ENCODE peak calls at places on chromosomes 16 and 17, in six cellular contexts. A, L, U, Y, P and E are unnamed samples. For H3K9me2, the result is how much of the 10 kb centered on the place peaks cover.

GRCh38 chr16:53087101-53087500 is 32.3 kb downstream of the CHD9 start:
- DNase-seq in L (no peak), A (no peak), P (no peak), Y (no peak), U (no peak), E (no peak)

GRCh38 chr16:9068886-9069285 is 22.6 kb upstream of the HAPSTR1 start:
- DNase-seq in A (no peak), U (no peak), P (no peak), L (no peak), Y (no peak), E (no peak)

GRCh38 chr16:30698816-30699614 is at the start of gene SRCAP:
- DNase-seq in Y (peak), U (peak), L (peak), P (peak), A (peak), E (peak)

GRCh38 chr17:65438708-65439294 is 122.6 kb downstream of the AXIN2 start:
- DNase-seq in Y (peak), A (peak), L (no peak), U (no peak), P (no peak), E (no peak)

GRCh38 chr16:70754874-70755600 is 45.9 kb downstream of the VAC14 start:
- DNase-seq in P (no peak), L (no peak), Y (no peak), U (no peak), A (no peak), E (no peak)

GRCh38 chr16:2487903-2488531 is 13.1 kb downstream of the TBC1D24 start:
- DNase-seq in L (no peak), A (no peak), U (no peak), Y (no peak), P (no peak), E (no peak)

GRCh38 chr17:73911726-73912359 is 267.6 kb upstream of the SDK2 start:
- DNase-seq in Y (no peak), L (no peak), U (no peak), P (no peak), A (no peak), E (no peak)

GRCh38 chr17:80527016-80527645 is 17.5 kb upstream of the RPTOR start:
- DNase-seq in P (no peak), Y (peak), A (no peak), U (no peak), L (no peak), E (no peak)

GRCh38 chr17:7235693-7236665 is 1.7 kb upstream of the DVL2 start:
- DNase-seq in U (no peak), A (peak), L (no peak), Y (peak), P (no peak), E (no peak)

GRCh38 chr16:88969361-88969831 is 7.6 kb downstream of the CBFA2T3 start:
- DNase-seq in Y (no peak), L (no peak), A (no peak), P (peak), U (no peak), E (no peak)

GRCh38 chr16:85200471-85201278 is 88.4 kb upstream of the CIBAR2 start:
- DNase-seq in L (peak), P (peak), Y (no peak), U (no peak), A (peak), E (peak)

GRCh38 chr16:84761448-84762368 is 58.1 kb upstream of the CRISPLD2 start:
- DNase-seq in U (no peak), P (no peak), A (no peak), L (no peak), Y (no peak), E (no peak)

GRCh38 chr17:73644145-73645049 is at the start of gene SDK2:
- DNase-seq in L (no peak), A (peak), P (no peak), Y (no peak), U (peak), E (no peak)

GRCh38 chr17:64399071-64399766 is 8.6 kb upstream of the PECAM1 start:
- DNase-seq in L (no peak), A (no peak), Y (peak), P (no peak), U (no peak), E (peak)

GRCh38 chr16:75377971-75378386 is 55.3 kb downstream of the CFDP1 start:
- DNase-seq in L (no peak), A (peak), U (peak), Y (peak), P (no peak), E (peak)

GRCh38 chr17:79137791-79138190 is 63.2 kb downstream of the ENGASE start:
- DNase-seq in P (no peak), Y (no peak), U (no peak), A (no peak), L (no peak), E (no peak)

GRCh38 chr16:89442990-89443726 is 47.2 kb downstream of the ANKRD11 start:
- DNase-seq in L (peak), U (no peak), Y (peak), A (peak), P (no peak), E (peak)

GRCh38 chr16:47966325-47966724 is 189.5 kb downstream of the ABCC12 start:
- DNase-seq in P (no peak), Y (no peak), U (no peak), L (no peak), A (no peak), E (no peak)

GRCh38 chr17:64099543-64099942 is 30.4 kb downstream of the ERN1 start:
- DNase-seq in Y (no peak), L (no peak), P (no peak), U (no peak), A (no peak), E (no peak)

GRCh38 chr17:18262111-18262510 is 1.6 kb downstream of the MIEF2 start:
- DNase-seq in U (no peak), L (no peak), A (no peak), P (no peak), Y (no peak), E (no peak)

GRCh38 chr17:17809527-17810373 is 27.0 kb downstream of the SREBF1 start:
- DNase-seq in U (peak), P (no peak), Y (no peak), A (peak), L (no peak), E (no peak)

GRCh38 chr17:11539637-11540036 is 58.6 kb upstream of the DNAH9 start:
- DNase-seq in A (no peak), Y (no peak), U (no peak), L (no peak), P (no peak), E (no peak)

GRCh38 chr17:47692137-47692894 is 1.6 kb upstream of the TBKBP1 start:
- DNase-seq in L (no peak), P (no peak), Y (no peak), U (no peak), A (no peak), E (no peak)

DNA sequence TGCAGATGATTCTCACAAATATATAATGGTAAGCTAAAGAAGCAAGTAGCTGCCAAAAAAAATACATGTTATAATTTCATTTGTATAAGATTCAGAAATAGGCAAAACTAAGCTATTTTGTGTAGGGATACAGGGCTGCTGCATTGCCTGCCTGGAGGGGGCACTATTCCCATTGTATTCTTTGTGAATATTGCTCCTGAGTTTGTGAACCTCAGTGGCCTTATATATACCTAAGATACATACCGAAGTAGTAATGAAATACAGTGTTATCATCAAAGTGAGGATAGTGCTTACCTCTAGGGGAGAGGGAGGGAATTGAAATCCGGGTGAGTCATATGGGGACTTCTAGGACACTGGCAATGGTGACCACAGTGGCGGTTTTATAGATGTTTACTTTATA is 53.5 kb downstream of the C17orf58 start:
- DNase-seq in A (peak), Y (peak), L (no peak), P (peak), U (peak), E (no peak)
- TF ChIP-seq CTCF in A (peak), Y (peak), L (peak), P (peak), U (peak), E (peak)

GRCh38 chr17:57004944-57005579 is 27.1 kb downstream of the SCPEP1 start:
- DNase-seq in A (no peak), L (no peak), Y (peak), P (peak), U (peak), E (no peak)
- H3K9me2 ChIP-seq in A (under half), L (under half), Y (under half), P (under half), U (under half), E (under half)

DNA sequence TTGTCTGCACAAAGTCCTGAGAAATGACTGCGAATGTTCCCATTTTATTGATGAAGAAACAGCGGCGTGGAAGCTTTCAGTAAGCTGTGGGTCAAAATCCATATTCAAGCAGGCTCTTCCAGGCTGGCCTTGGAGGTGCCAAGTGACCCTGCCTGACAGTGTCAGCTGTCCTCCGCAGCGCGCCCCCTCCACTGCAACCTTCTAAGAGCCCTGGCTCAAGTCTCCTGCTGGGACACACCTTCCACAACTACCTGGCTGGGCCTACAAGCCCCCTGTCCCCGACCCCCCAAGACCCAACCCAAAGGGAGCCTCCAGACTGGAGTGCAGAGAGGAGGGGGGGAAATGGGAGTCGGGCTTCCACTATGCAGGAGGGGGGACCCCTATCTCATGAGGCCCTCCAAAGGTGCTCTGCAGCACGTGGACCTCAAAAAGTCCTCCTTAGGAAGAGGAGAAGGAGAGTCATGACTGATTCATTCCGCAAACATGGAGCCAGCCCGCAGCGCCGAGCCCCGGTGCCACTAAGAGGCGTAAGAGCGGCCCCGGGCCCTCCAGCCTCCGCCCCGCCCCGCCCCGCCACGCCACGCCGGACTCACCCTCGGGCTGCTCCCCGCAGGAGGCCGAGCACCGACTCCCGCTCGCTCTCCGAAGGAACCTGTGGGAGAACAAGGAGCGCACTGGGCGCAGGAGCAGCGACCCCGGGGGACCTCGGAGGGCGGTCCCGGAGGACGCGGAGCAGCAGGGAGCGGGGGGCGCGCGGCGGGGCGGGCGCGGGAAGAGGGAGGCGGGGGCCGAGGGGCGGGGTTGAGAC is 574 bp downstream of the MPP3 start:
- DNase-seq in U (peak), P (no peak), L (no peak), A (peak), Y (peak), E (peak)
- TF ChIP-seq EZH2 in U (no peak), P (peak), L (no peak), A (no peak), Y (no peak), E (no peak)

GRCh38 chr16:80947708-80948615 is 58.7 kb downstream of the CMC2 start:
- DNase-seq in P (no peak), Y (peak), L (no peak), A (no peak), U (no peak), E (no peak)

GRCh38 chr16:80947239-80947638 is 59.4 kb downstream of the CMC2 start:
- DNase-seq in P (no peak), U (no peak), Y (no peak), L (no peak), A (no peak), E (no peak)

GRCh38 chr16:80946481-80946880 is 60.2 kb downstream of the CMC2 start:
- DNase-seq in L (no peak), Y (no peak), A (no peak), P (no peak), U (no peak), E (no peak)

GRCh38 chr16:80954985-80955384 is 51.7 kb downstream of the CMC2 start:
- DNase-seq in A (no peak), P (no peak), L (no peak), Y (no peak), U (no peak), E (no peak)

DNA sequence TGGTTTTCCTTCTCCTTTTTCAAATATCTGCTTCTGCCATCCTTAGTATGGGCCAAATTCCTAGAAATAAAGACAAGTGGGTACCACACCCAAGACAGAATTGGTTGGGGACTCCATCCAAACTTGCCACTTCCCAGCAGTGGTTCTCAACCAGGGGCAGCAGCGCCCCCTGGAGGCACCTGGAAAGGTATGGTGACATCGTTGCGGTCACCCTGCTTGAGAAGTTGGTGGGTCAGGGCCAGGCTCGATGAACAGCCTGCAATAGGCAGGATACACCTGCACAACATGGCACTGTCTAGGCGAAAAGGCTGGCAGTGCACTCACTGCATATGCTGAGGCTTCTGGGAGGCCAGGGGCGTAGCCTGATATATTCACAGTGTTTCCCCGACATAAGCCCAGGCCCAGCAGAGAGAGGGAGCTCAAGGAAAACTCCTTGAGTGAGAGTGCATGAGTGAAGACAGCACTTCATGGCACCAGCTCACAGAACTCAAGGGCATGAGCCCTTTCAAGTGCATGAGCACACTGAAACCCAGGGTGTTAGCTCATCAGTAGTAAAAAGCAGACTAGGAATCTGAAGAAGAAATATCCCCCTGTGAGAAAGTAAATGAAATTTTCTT is 57.7 kb downstream of the CMC2 start:
- DNase-seq in U (peak), Y (peak), A (peak), L (peak), P (no peak), E (no peak)
- TF ChIP-seq CTCF in U (peak), Y (peak), A (peak), L (peak), P (peak), E (no peak)

DNA sequence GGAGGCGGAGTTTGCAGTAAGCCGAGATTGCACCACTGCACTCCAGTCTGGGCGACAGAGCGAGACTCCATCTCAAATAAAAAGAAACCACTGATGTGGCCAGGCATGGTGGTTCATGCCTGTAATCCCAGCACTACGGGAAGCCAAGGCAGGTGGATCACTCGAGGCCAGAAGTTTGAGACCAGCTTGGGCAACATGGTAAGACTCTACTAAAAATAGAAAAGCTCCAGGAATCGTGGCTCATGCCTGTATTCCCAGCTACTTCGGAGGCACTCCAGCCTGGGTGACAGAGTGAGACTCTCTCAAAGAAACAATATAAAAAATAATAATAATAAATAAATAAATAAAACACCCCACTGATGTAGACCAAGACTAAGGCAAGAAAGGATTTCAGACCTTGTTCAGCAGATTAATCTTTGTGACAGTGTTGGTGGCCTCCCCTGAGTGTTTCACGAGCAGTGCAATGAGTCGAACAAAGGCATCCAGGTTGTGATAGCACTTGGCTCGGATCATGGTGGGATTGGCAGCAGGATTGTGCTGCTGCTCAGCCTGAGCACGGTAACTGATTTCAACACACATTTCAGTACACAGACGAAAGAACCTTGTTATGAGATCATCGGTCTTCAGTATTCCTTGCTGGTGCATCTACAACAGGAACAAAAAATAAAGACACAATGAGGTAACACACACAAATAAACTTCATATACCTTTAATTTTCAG is 18.6 kb downstream of the SETD6 start:
- DNase-seq in U (no peak), P (no peak), Y (no peak), L (no peak), A (peak), E (no peak)
- H3K9me2 ChIP-seq in U (under half), P (under half), Y (under half), L (under half), A (under half), E (under half)

GRCh38 chr16:23304620-23305019 is 2.5 kb downstream of the SCNN1B start:
- DNase-seq in U (no peak), A (no peak), P (no peak), L (no peak), Y (no peak), E (no peak)

GRCh38 chr16:23301251-23302044 is 654 bp upstream of the SCNN1B start:
- DNase-seq in U (peak), P (no peak), Y (no peak), A (no peak), L (no peak), E (no peak)

GRCh38 chr16:23298290-23298689 is 3.8 kb upstream of the SCNN1B start:
- DNase-seq in U (no peak), Y (no peak), L (no peak), A (no peak), P (no peak), E (no peak)

GRCh38 chr16:23303685-23304084 is 1.6 kb downstream of the SCNN1B start:
- DNase-seq in A (no peak), Y (no peak), P (no peak), U (no peak), L (no peak), E (no peak)

GRCh38 chr16:23302045-23302956 is at the start of gene SCNN1B:
- DNase-seq in U (peak), L (no peak), P (peak), A (no peak), Y (peak), E (peak)
- TF ChIP-seq EZH2 in U (no peak), L (no peak), P (no peak), A (no peak), Y (no peak), E (no peak)

DNA sequence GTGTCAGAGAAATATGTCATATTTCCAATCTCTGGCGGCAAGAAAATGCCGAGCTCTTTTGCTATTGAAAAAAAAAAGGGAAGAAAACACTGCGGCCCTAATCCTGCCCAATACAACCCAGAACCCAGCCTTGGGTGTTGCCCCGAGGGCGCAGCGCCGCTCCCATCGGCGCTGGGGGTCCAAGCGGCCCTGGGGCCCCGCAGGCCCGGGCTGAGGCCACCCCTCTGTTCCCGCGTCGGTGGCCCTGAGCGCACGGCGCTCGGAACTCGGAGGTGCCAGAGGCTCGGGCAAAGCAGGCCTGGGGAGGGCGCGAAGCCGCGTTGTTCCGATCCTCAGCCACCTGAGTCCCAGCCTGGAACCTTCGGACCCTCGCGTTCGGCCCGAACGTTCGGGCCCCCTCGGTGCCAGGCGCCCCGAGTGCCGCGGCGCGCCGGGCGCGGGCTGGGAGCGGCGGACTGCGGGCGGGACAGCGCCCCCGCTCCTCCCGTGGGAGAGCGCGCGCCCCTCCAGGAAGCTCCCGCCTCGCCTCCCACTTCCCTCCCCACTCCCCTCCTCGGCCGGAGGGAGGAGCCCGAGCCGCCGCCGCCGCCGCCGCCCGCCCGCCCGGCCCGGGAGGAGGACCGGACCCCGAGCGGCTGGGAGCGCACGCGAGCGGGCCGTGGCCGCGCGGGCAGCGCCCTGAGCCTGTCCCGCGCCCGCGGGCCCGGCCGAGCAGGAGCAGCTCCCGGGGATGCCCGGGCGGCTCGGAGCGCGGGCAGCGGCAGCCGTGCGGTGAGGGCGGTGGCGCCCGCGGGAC is at the start of gene CPNE2:
- DNase-seq in U (peak), P (peak), Y (peak), A (peak), L (no peak), E (no peak)
- TF ChIP-seq CTCF in U (peak), P (no peak), Y (no peak), A (no peak), L (no peak), E (no peak)